ENCODE peak calls at places on chromosome 11, in six cellular contexts. N is GM12892, B is heart left ventricle, K is IMR-90, S is K562, A is gastrocnemius medialis. E is an unnamed sample.
A peak's percentile ranks its signal among the peaks of the same experiment; 100 is the strongest.

GRCh38 chr11:92948116-92948515 is 21.3 kb upstream of the MTNR1B start:
- DNase-seq in N (no peak), B (no peak), K (no peak), S (no peak), A (no peak), E (no peak)

GRCh38 chr11:3853935-3854659 is 1.4 kb upstream of the STIM1 start:
- DNase-seq in N (no peak), B (peak; percentile 47), K (no peak), S (no peak), A (peak; percentile 82), E (no peak)

GRCh38 chr11:128052912-128053641 is 534.3 kb downstream of the ETS1 start:
- DNase-seq in N (no peak), B (no peak), K (peak; percentile 77), S (no peak), A (no peak), E (no peak)

GRCh38 chr11:120527111-120527748 is 15.7 kb downstream of the GRIK4 start:
- DNase-seq in N (no peak), B (no peak), K (peak; percentile 57), S (no peak), A (no peak), E (no peak)

GRCh38 chr11:130122141-130122575 is 37.4 kb upstream of the ST14 start:
- DNase-seq in N (no peak), B (no peak), K (no peak), S (no peak), A (no peak), E (no peak)

GRCh38 chr11:74639533-74639932 is 47.2 kb downstream of the POLD3 start:
- DNase-seq in N (no peak), B (no peak), K (no peak), S (peak; percentile 44), A (no peak), E (no peak)

GRCh38 chr11:28932940-28933339 is 824.8 kb downstream of the METTL15 start:
- DNase-seq in N (no peak), B (no peak), K (no peak), S (no peak), A (no peak), E (no peak)

GRCh38 chr11:86805873-86806310 is 5.5 kb downstream of the PRSS23 start:
- DNase-seq in N (no peak), B (no peak), K (no peak), S (no peak), A (no peak), E (no peak)

GRCh38 chr11:47886096-47886495 is 37.9 kb upstream of the NUP160 start:
- DNase-seq in N (no peak), B (no peak), K (peak; percentile 80), S (no peak), A (no peak), E (peak; percentile 48)

GRCh38 chr11:118151421-118151820 is 1.2 kb downstream of the SCN4B start:
- DNase-seq in N (no peak), B (no peak), K (peak; percentile 4), S (no peak), A (no peak), E (no peak)

GRCh38 chr11:122816701-122817100 is 21.6 kb upstream of the CRTAM start:
- DNase-seq in N (no peak), B (no peak), K (no peak), S (no peak), A (no peak), E (no peak)

GRCh38 chr11:43904737-43905515 is 24.3 kb downstream of the ALKBH3 start:
- DNase-seq in N (no peak), B (no peak), K (peak; percentile 76), S (no peak), A (no peak), E (no peak)

GRCh38 chr11:111526501-111526900 is 11.9 kb downstream of the HOATZ start:
- DNase-seq in N (no peak), B (no peak), K (peak; percentile 93), S (no peak), A (no peak), E (no peak)

GRCh38 chr11:92745186-92745585 is 224.3 kb upstream of the MTNR1B start:
- DNase-seq in N (no peak), B (no peak), K (no peak), S (no peak), A (no peak), E (no peak)

GRCh38 chr11:104774578-104774977 is 123.7 kb downstream of the CASP12 start:
- DNase-seq in N (no peak), B (no peak), K (no peak), S (no peak), A (no peak), E (no peak)

GRCh38 chr11:122812612-122813011 is 25.7 kb upstream of the CRTAM start:
- DNase-seq in N (no peak), B (no peak), K (no peak), S (no peak), A (no peak), E (no peak)

GRCh38 chr11:88375927-88376470 is 38.5 kb upstream of the CTSC start:
- DNase-seq in N (no peak), B (no peak), K (no peak), S (no peak), A (no peak), E (no peak)

GRCh38 chr11:104547996-104548661 is 350.1 kb downstream of the CASP12 start:
- DNase-seq in N (no peak), B (no peak), K (peak; percentile 63), S (no peak), A (no peak), E (no peak)

GRCh38 chr11:103035656-103036434 is 56.1 kb downstream of the DCUN1D5 start:
- DNase-seq in N (no peak), B (no peak), K (peak; percentile 86), S (peak; percentile 49), A (no peak), E (peak; percentile 1)

GRCh38 chr11:10308208-10308954 is 3.5 kb downstream of the ADM start:
- DNase-seq in N (no peak), B (no peak), K (peak; percentile 34), S (no peak), A (no peak), E (no peak)

GRCh38 chr11:10311802-10312201 is 6.9 kb downstream of the ADM start:
- DNase-seq in N (no peak), B (no peak), K (no peak), S (no peak), A (no peak), E (no peak)

GRCh38 chr11:10309163-10310093 is 4.6 kb downstream of the ADM start:
- DNase-seq in N (no peak), B (peak; percentile 70), K (peak; percentile 92), S (peak; percentile 41), A (peak; percentile 85), E (no peak)

GRCh38 chr11:10307411-10308207 is 2.7 kb downstream of the ADM start:
- DNase-seq in N (peak; percentile 77), B (peak; percentile 90), K (peak; percentile 94), S (peak; percentile 81), A (peak; percentile 83), E (peak; percentile 76)

GRCh38 chr11:10310301-10310841 is 5.5 kb downstream of the ADM start:
- DNase-seq in N (no peak), B (no peak), K (peak; percentile 68), S (no peak), A (no peak), E (no peak)
- TF ChIP-seq POLR2A in N (no peak), B (no peak), K (peak; percentile 18), S (no peak), A (no peak), E (no peak)

GRCh38 chr11:70243912-70244652 is 26.4 kb upstream of the PPFIA1 start:
- DNase-seq in N (no peak), B (no peak), K (no peak), S (no peak), A (no peak), E (peak; percentile 74)

GRCh38 chr11:70240337-70240736 is 30.2 kb upstream of the PPFIA1 start:
- DNase-seq in N (no peak), B (no peak), K (no peak), S (no peak), A (no peak), E (no peak)

GRCh38 chr11:70241709-70242108 is 28.8 kb upstream of the PPFIA1 start:
- DNase-seq in N (no peak), B (no peak), K (no peak), S (no peak), A (no peak), E (no peak)

GRCh38 chr11:70244698-70245097 is 25.8 kb upstream of the PPFIA1 start:
- DNase-seq in N (no peak), B (no peak), K (peak; percentile 98), S (no peak), A (no peak), E (peak; percentile 61)

DNA sequence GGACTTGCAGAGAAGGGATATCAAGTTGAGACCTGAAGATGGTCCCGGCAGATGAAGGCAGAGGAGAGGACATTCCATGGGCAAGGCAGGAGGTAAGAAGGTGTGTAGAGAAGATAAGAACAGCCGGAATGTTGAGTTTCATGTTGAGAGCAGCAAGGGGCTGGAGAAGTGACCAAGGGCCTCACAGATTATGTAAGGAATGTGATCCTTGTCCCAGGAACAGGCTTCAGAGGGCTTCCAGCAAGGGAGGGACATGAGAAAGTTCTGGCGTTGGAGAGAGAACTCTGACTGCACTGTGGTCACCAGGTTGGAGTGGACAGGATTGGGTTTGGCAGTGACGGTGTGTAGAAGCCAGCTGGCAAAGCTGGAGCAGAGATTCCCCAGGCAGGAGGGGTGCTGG is 27.6 kb upstream of the PPFIA1 start:
- DNase-seq in N (no peak), B (no peak), K (no peak), S (no peak), A (no peak), E (no peak)
- TF ChIP-seq POLR2A in N (no peak), B (no peak), K (no peak), S (no peak), A (no peak), E (no peak)

GRCh38 chr11:90704510-90704909 is 481.7 kb upstream of the CHORDC1 start:
- DNase-seq in N (no peak), B (no peak), K (no peak), S (no peak), A (no peak), E (no peak)

GRCh38 chr11:90705661-90706060 is 482.8 kb upstream of the CHORDC1 start:
- DNase-seq in N (no peak), B (no peak), K (no peak), S (no peak), A (no peak), E (no peak)

GRCh38 chr11:90698238-90698637 is 475.4 kb upstream of the CHORDC1 start:
- DNase-seq in N (no peak), B (no peak), K (no peak), S (no peak), A (no peak), E (no peak)

GRCh38 chr11:90701040-90701439 is 478.2 kb upstream of the CHORDC1 start:
- DNase-seq in N (no peak), B (no peak), K (no peak), S (no peak), A (no peak), E (no peak)
- TF ChIP-seq POLR2A in N (no peak), B (no peak), K (no peak), S (no peak), A (no peak), E (no peak)

GRCh38 chr11:22713336-22713735 is 46.9 kb downstream of the GAS2 start:
- DNase-seq in N (no peak), B (no peak), K (no peak), S (no peak), A (no peak), E (no peak)

GRCh38 chr11:22711880-22712279 is 45.5 kb downstream of the GAS2 start:
- DNase-seq in N (no peak), B (peak; percentile 60), K (no peak), S (no peak), A (no peak), E (no peak)

GRCh38 chr11:22711212-22711770 is 44.9 kb downstream of the GAS2 start:
- DNase-seq in N (no peak), B (peak; percentile 26), K (no peak), S (no peak), A (no peak), E (no peak)

GRCh38 chr11:22715971-22716370 is 49.6 kb downstream of the GAS2 start:
- DNase-seq in N (no peak), B (no peak), K (no peak), S (no peak), A (no peak), E (no peak)
- TF ChIP-seq POLR2A in N (no peak), B (no peak), K (no peak), S (no peak), A (no peak), E (no peak)

E was measured in H54.